ENCODE peak calls at places on chromosome 7, in six cellular contexts. One of them, this sample, is unnamed.
A peak's percentile ranks its signal among the peaks of the same experiment; 100 is the strongest.

GRCh38 chr7:17939670-17940301 is 508 bp downstream of the SNX13 start:
- DNase-seq in GM12878: no peak
- DNase-seq in GOT3: no peak
- DNase-seq in neural crest cell: peak; percentile 13
- DNase-seq in CD8-positive, alpha-beta memory T cell: peak; percentile 34
- DNase-seq in NT2/D1: no peak
- DNase-seq in this sample: peak; percentile 38

GRCh38 chr7:16046045-16046444 is 359.6 kb upstream of the MEOX2 start:
- DNase-seq in GM12878: no peak
- DNase-seq in neural crest cell: no peak
- DNase-seq in NT2/D1: no peak
- DNase-seq in CD8-positive, alpha-beta memory T cell: no peak
- DNase-seq in GOT3: no peak
- DNase-seq in this sample: no peak

GRCh38 chr7:44177570-44178131 is 11.6 kb downstream of the GCK start:
- DNase-seq in GOT3: no peak
- DNase-seq in GM12878: no peak
- DNase-seq in NT2/D1: peak; percentile 47
- DNase-seq in neural crest cell: no peak
- DNase-seq in CD8-positive, alpha-beta memory T cell: no peak
- DNase-seq in this sample: no peak

GRCh38 chr7:143003393-143004051 is 23.4 kb downstream of the OR9A2 start:
- DNase-seq in neural crest cell: peak; percentile 12
- DNase-seq in CD8-positive, alpha-beta memory T cell: no peak
- DNase-seq in GM12878: peak; percentile 9
- DNase-seq in GOT3: no peak
- DNase-seq in NT2/D1: peak; percentile 27
- DNase-seq in this sample: no peak

GRCh38 chr7:28754027-28754426 is 204.1 kb downstream of the TRIL start:
- DNase-seq in NT2/D1: no peak
- DNase-seq in GOT3: no peak
- DNase-seq in GM12878: no peak
- DNase-seq in CD8-positive, alpha-beta memory T cell: no peak
- DNase-seq in neural crest cell: peak; percentile 40
- DNase-seq in this sample: no peak

GRCh38 chr7:6259257-6259656 is 13.2 kb downstream of the CYTH3 start:
- DNase-seq in GM12878: no peak
- DNase-seq in NT2/D1: no peak
- DNase-seq in CD8-positive, alpha-beta memory T cell: no peak
- DNase-seq in GOT3: no peak
- DNase-seq in neural crest cell: no peak
- DNase-seq in this sample: no peak

GRCh38 chr7:63065684-63066083 is 933.0 kb upstream of the ZNF722 start:
- DNase-seq in GOT3: no peak
- DNase-seq in GM12878: no peak
- DNase-seq in neural crest cell: no peak
- DNase-seq in NT2/D1: no peak
- DNase-seq in CD8-positive, alpha-beta memory T cell: no peak
- DNase-seq in this sample: no peak

GRCh38 chr7:3153118-3153517 is 109.5 kb upstream of the CARD11 start:
- DNase-seq in GOT3: no peak
- DNase-seq in GM12878: no peak
- DNase-seq in neural crest cell: no peak
- DNase-seq in CD8-positive, alpha-beta memory T cell: no peak
- DNase-seq in NT2/D1: no peak
- DNase-seq in this sample: no peak

GRCh38 chr7:116075351-116076145 is 45.0 kb upstream of the TFEC start:
- DNase-seq in neural crest cell: no peak
- DNase-seq in NT2/D1: no peak
- DNase-seq in GM12878: no peak
- DNase-seq in CD8-positive, alpha-beta memory T cell: no peak
- DNase-seq in GOT3: no peak
- DNase-seq in this sample: no peak

GRCh38 chr7:134737561-134738353 is 41.7 kb upstream of the CALD1 start:
- DNase-seq in GM12878: peak; percentile 36
- DNase-seq in GOT3: no peak
- DNase-seq in neural crest cell: no peak
- DNase-seq in NT2/D1: no peak
- DNase-seq in CD8-positive, alpha-beta memory T cell: no peak
- DNase-seq in this sample: peak; percentile 24

GRCh38 chr7:155593455-155594162 is 47.2 kb upstream of the CNPY1 start:
- DNase-seq in GM12878: no peak
- DNase-seq in CD8-positive, alpha-beta memory T cell: no peak
- DNase-seq in NT2/D1: no peak
- DNase-seq in neural crest cell: no peak
- DNase-seq in GOT3: no peak
- DNase-seq in this sample: no peak

GRCh38 chr7:24591152-24591551 is 17.9 kb downstream of the PALS2 start:
- DNase-seq in GM12878: no peak
- DNase-seq in CD8-positive, alpha-beta memory T cell: no peak
- DNase-seq in NT2/D1: no peak
- DNase-seq in GOT3: no peak
- DNase-seq in neural crest cell: no peak
- DNase-seq in this sample: no peak

GRCh38 chr7:124924906-124925305 is 4.7 kb downstream of the POT1 start:
- DNase-seq in GOT3: no peak
- DNase-seq in GM12878: no peak
- DNase-seq in CD8-positive, alpha-beta memory T cell: no peak
- DNase-seq in NT2/D1: no peak
- DNase-seq in neural crest cell: no peak
- DNase-seq in this sample: no peak

GRCh38 chr7:128030999-128031681 is at the start of gene LRRC4:
- DNase-seq in NT2/D1: no peak
- DNase-seq in GOT3: no peak
- DNase-seq in CD8-positive, alpha-beta memory T cell: no peak
- DNase-seq in GM12878: no peak
- DNase-seq in neural crest cell: peak; percentile 39
- DNase-seq in this sample: no peak

GRCh38 chr7:99029481-99030144 is 114.3 kb downstream of the SMURF1 start:
- DNase-seq in GOT3: no peak
- DNase-seq in GM12878: no peak
- DNase-seq in NT2/D1: no peak
- DNase-seq in CD8-positive, alpha-beta memory T cell: no peak
- DNase-seq in neural crest cell: no peak
- DNase-seq in this sample: no peak

GRCh38 chr7:5532520-5533335 is 109.1 kb upstream of the TNRC18 start:
- DNase-seq in neural crest cell: no peak
- DNase-seq in GOT3: no peak
- DNase-seq in GM12878: peak; percentile 82
- DNase-seq in NT2/D1: no peak
- DNase-seq in CD8-positive, alpha-beta memory T cell: peak; percentile 38
- DNase-seq in this sample: no peak

GRCh38 chr7:157750291-157750690 is 413.5 kb downstream of the DNAJB6 start:
- DNase-seq in CD8-positive, alpha-beta memory T cell: no peak
- DNase-seq in GOT3: no peak
- DNase-seq in neural crest cell: no peak
- DNase-seq in NT2/D1: no peak
- DNase-seq in GM12878: no peak
- DNase-seq in this sample: no peak

GRCh38 chr7:92034116-92034515 is 93.5 kb downstream of the AKAP9 start:
- DNase-seq in NT2/D1: no peak
- DNase-seq in neural crest cell: no peak
- DNase-seq in GOT3: no peak
- DNase-seq in GM12878: no peak
- DNase-seq in CD8-positive, alpha-beta memory T cell: no peak
- DNase-seq in this sample: no peak

GRCh38 chr7:131899271-131900030 is 343.0 kb upstream of the PODXL start:
- DNase-seq in CD8-positive, alpha-beta memory T cell: no peak
- DNase-seq in GOT3: no peak
- DNase-seq in neural crest cell: no peak
- DNase-seq in NT2/D1: no peak
- DNase-seq in GM12878: no peak
- DNase-seq in this sample: no peak

GRCh38 chr7:80916770-80917681 is 1.8 kb downstream of the SEMA3C start:
- DNase-seq in GOT3: no peak
- DNase-seq in GM12878: no peak
- DNase-seq in NT2/D1: peak; percentile 6
- DNase-seq in neural crest cell: no peak
- DNase-seq in CD8-positive, alpha-beta memory T cell: no peak
- DNase-seq in this sample: no peak

GRCh38 chr7:32496052-32496813 is 944 bp downstream of the AVL9 start:
- DNase-seq in GOT3: no peak
- DNase-seq in neural crest cell: no peak
- DNase-seq in CD8-positive, alpha-beta memory T cell: no peak
- DNase-seq in NT2/D1: no peak
- DNase-seq in GM12878: no peak
- DNase-seq in this sample: no peak

GRCh38 chr7:55162476-55162875 is 143.7 kb downstream of the EGFR start:
- DNase-seq in CD8-positive, alpha-beta memory T cell: no peak
- DNase-seq in GOT3: no peak
- DNase-seq in GM12878: no peak
- DNase-seq in NT2/D1: no peak
- DNase-seq in neural crest cell: no peak
- DNase-seq in this sample: no peak

GRCh38 chr7:4248295-4248694 is 433.8 kb upstream of the FOXK1 start:
- DNase-seq in NT2/D1: no peak
- DNase-seq in GM12878: no peak
- DNase-seq in GOT3: no peak
- DNase-seq in neural crest cell: no peak
- DNase-seq in CD8-positive, alpha-beta memory T cell: no peak
- DNase-seq in this sample: no peak

GRCh38 chr7:42746226-42746625 is 165.6 kb downstream of the C7orf25 start:
- DNase-seq in GM12878: no peak
- DNase-seq in neural crest cell: no peak
- DNase-seq in GOT3: no peak
- DNase-seq in CD8-positive, alpha-beta memory T cell: no peak
- DNase-seq in NT2/D1: no peak
- DNase-seq in this sample: no peak

GRCh38 chr7:148503900-148504487 is 86.6 kb upstream of the C7orf33 start:
- DNase-seq in GOT3: no peak
- DNase-seq in CD8-positive, alpha-beta memory T cell: no peak
- DNase-seq in GM12878: no peak
- DNase-seq in NT2/D1: peak; percentile 30
- DNase-seq in neural crest cell: no peak
- DNase-seq in this sample: no peak